ENCODE peak calls at places on chromosomes 12 and 14, in five cellular contexts. D is NCI-H1092, Z is GM23248, G is GM12878, E is AG04449. A is an unnamed sample.

GRCh38 chr14:49992901-49993335 is 100.0 kb downstream of the ARF6 start:
- DNase-seq in D (no peak), Z (peak), G (peak), E (no peak), A (no peak)

GRCh38 chr12:104172564-104172935 is 34.5 kb upstream of the NFYB start:
- DNase-seq in D (no peak), Z (no peak), G (no peak), E (no peak), A (no peak)

GRCh38 chr12:23803547-23803946 is 145.9 kb downstream of the SOX5 start:
- DNase-seq in D (no peak), Z (no peak), G (no peak), E (no peak), A (no peak)

GRCh38 chr14:69684461-69685183 is 73.2 kb downstream of the SUSD6 start:
- DNase-seq in D (no peak), Z (no peak), G (no peak), E (no peak), A (no peak)

GRCh38 chr12:109130755-109131521 is 14.6 kb downstream of the ACACB start:
- DNase-seq in D (peak), Z (peak), G (no peak), E (no peak), A (no peak)

GRCh38 chr14:96821501-96821900 is 24.3 kb downstream of the VRK1 start:
- DNase-seq in D (no peak), Z (no peak), G (no peak), E (no peak), A (no peak)

GRCh38 chr14:96911499-96912130 is 114.4 kb downstream of the VRK1 start:
- DNase-seq in D (no peak), Z (no peak), G (no peak), E (no peak), A (no peak)

GRCh38 chr12:102427542-102427923 is 52.8 kb downstream of the IGF1 start:
- DNase-seq in D (no peak), Z (peak), G (no peak), E (no peak), A (no peak)

GRCh38 chr12:107929436-107929835 is 154.9 kb downstream of the ASCL4 start:
- DNase-seq in D (no peak), Z (peak), G (no peak), E (no peak), A (no peak)

GRCh38 chr14:72476657-72477499 is 417.0 kb downstream of the DPF3 start:
- DNase-seq in D (no peak), Z (peak), G (peak), E (peak), A (no peak)

GRCh38 chr12:94636462-94637085 is 13.8 kb downstream of the TMCC3 start:
- DNase-seq in D (no peak), Z (no peak), G (no peak), E (no peak), A (no peak)

GRCh38 chr12:113456761-113457160 is 14.9 kb downstream of the LHX5 start:
- DNase-seq in D (no peak), Z (no peak), G (no peak), E (no peak), A (no peak)

GRCh38 chr14:53327716-53328115 is 174.6 kb upstream of the DDHD1 start:
- DNase-seq in D (no peak), Z (peak), G (no peak), E (no peak), A (no peak)

GRCh38 chr12:131076277-131076676 is 122.6 kb downstream of the ADGRD1 start:
- DNase-seq in D (no peak), Z (no peak), G (no peak), E (no peak), A (no peak)

GRCh38 chr12:12336049-12336411 is 14.0 kb downstream of the MANSC1 start:
- DNase-seq in D (no peak), Z (no peak), G (peak), E (no peak), A (peak)

GRCh38 chr12:14365294-14366210 is at the start of gene ATF7IP:
- DNase-seq in D (peak), Z (peak), G (peak), E (peak), A (peak)

GRCh38 chr14:68172216-68172615 is 352.6 kb downstream of the RAD51B start:
- DNase-seq in D (no peak), Z (no peak), G (no peak), E (no peak), A (peak)

GRCh38 chr12:39275846-39276245 is 167.1 kb downstream of the KIF21A start:
- DNase-seq in D (no peak), Z (no peak), G (no peak), E (no peak), A (no peak)

GRCh38 chr14:101788016-101788695 is 26.6 kb downstream of the PPP2R5C start:
- DNase-seq in D (no peak), Z (peak), G (no peak), E (no peak), A (no peak)

A was measured in PC-9.